ENCODE peak calls at places on chromosomes 11 and 22, in four cellular contexts. Z is HT1080; M is stimulated activated naive CD8-positive, alpha-beta T cell treated with anti-CD3 and anti-CD28 coated beads, Interleukin-15, Interleukin-2, amounts not matched to agents 100 U/mL and 50 U/mL, for 24 hours; F is T-helper 17 cell. P is an unnamed sample.
A peak's percentile ranks its signal among the peaks of the same experiment; 100 is the strongest.

GRCh38 chr22:38414009-38414395 is 41.0 kb downstream of the KCNJ4 start:
- DNase-seq in Z (no peak), M (no peak), F (no peak), P (no peak)

GRCh38 chr11:19398273-19398672 is 157.5 kb upstream of the E2F8 start:
- DNase-seq in Z (no peak), M (no peak), F (no peak), P (no peak)

GRCh38 chr22:39237276-39238123 is 7.3 kb downstream of the PDGFB start:
- DNase-seq in Z (no peak), M (peak; percentile 47), F (no peak), P (no peak)

GRCh38 chr11:133162228-133162627 is 370.1 kb downstream of the OPCML start:
- DNase-seq in Z (no peak), M (no peak), F (no peak), P (no peak)

GRCh38 chr11:96143016-96143670 is 199.9 kb downstream of the MAML2 start:
- DNase-seq in Z (no peak), M (no peak), F (no peak), P (no peak)

GRCh38 chr22:37410174-37411055 is 16.9 kb downstream of the ELFN2 start:
- DNase-seq in Z (no peak), M (no peak), F (no peak), P (no peak)

GRCh38 chr22:30866811-30867271 is 101.7 kb downstream of the MORC2 start:
- DNase-seq in Z (no peak), M (no peak), F (no peak), P (peak; percentile 33)

GRCh38 chr22:50189184-50189848 is 3.6 kb downstream of the TRABD start:
- DNase-seq in Z (no peak), M (no peak), F (peak; percentile 8), P (no peak)

GRCh38 chr11:101126551-101127347 is 2.9 kb downstream of the PGR start:
- DNase-seq in Z (peak; percentile 18), M (no peak), F (no peak), P (no peak)

GRCh38 chr22:21026783-21027692 is 5.3 kb downstream of the SLC7A4 start:
- DNase-seq in Z (no peak), M (no peak), F (no peak), P (no peak)

GRCh38 chr11:10780040-10780439 is 28.7 kb downstream of the EIF4G2 start:
- DNase-seq in Z (no peak), M (no peak), F (no peak), P (no peak)

GRCh38 chr11:78551066-78551465 is 23.6 kb downstream of the NARS2 start:
- DNase-seq in Z (no peak), M (no peak), F (no peak), P (no peak)

GRCh38 chr11:66902486-66903177 is 45.8 kb downstream of the LRFN4 start:
- DNase-seq in Z (no peak), M (no peak), F (no peak), P (no peak)